ENCODE peak calls at places on chromosomes 4 and X, in five cellular contexts. J is astrocyte, M is GM23338, X is tibial artery, L is substantia nigra. V is an unnamed sample.
A peak's percentile ranks its signal among the peaks of the same experiment; 100 is the strongest.

GRCh38 chr4:129839687-129840086 is 743.7 kb downstream of the C4orf33 start:
- DNase-seq in J (peak; percentile 0), M (no peak), X (no peak), L (no peak), V (no peak)

GRCh38 chr4:148445903-148446261 is 3.7 kb upstream of the NR3C2 start:
- DNase-seq in J (no peak), M (peak; percentile 13), X (no peak), L (no peak), V (no peak)

GRCh38 chr4:1099684-1100335 is 13.6 kb downstream of the RNF212 start:
- DNase-seq in J (no peak), M (no peak), X (peak; percentile 27), L (no peak), V (no peak)

GRCh38 chrX:129599499-129599898 is 55.3 kb downstream of the APLN start:
- DNase-seq in J (no peak), M (no peak), X (no peak), L (no peak), V (no peak)

GRCh38 chr4:77095101-77095826 is 19.5 kb upstream of the CCNI start:
- DNase-seq in J (no peak), M (peak; percentile 93), X (peak; percentile 85), L (peak; percentile 66), V (peak; percentile 63)

GRCh38 chr4:59608466-59608865 is 1591.7 kb upstream of the ADGRL3 start:
- DNase-seq in J (peak; percentile 50), M (no peak), X (no peak), L (no peak), V (no peak)

GRCh38 chr4:152817331-152817730 is 37.6 kb downstream of the ARFIP1 start:
- DNase-seq in J (no peak), M (no peak), X (no peak), L (no peak), V (no peak)

GRCh38 chrX:17542123-17542522 is 167.1 kb downstream of the NHS start:
- DNase-seq in J (no peak), M (no peak), X (peak; percentile 76), L (no peak), V (no peak)

GRCh38 chrX:15483897-15484296 is 9.2 kb downstream of the PIR start:
- DNase-seq in J (no peak), M (no peak), X (no peak), L (no peak), V (no peak)

GRCh38 chr4:77007358-77008230 is 58.0 kb downstream of the SEPTIN11 start:
- DNase-seq in J (peak; percentile 76), M (peak; percentile 52), X (no peak), L (no peak), V (no peak)

GRCh38 chr4:130632731-130633604 is 1537.0 kb downstream of the C4orf33 start:
- DNase-seq in J (peak; percentile 45), M (peak; percentile 2), X (no peak), L (no peak), V (no peak)

GRCh38 chr4:187235456-187236170 is 512.0 kb upstream of the FAT1 start:
- DNase-seq in J (peak; percentile 2), M (no peak), X (no peak), L (peak; percentile 8), V (peak; percentile 2)

GRCh38 chr4:170259631-170260153 is 169.9 kb upstream of the AADAT start:
- DNase-seq in J (peak; percentile 46), M (peak; percentile 99), X (no peak), L (peak; percentile 59), V (peak; percentile 70)

GRCh38 chr4:75892508-75892907 is 9.7 kb downstream of the PPEF2 start:
- DNase-seq in J (no peak), M (peak; percentile 74), X (no peak), L (no peak), V (no peak)

DNA sequence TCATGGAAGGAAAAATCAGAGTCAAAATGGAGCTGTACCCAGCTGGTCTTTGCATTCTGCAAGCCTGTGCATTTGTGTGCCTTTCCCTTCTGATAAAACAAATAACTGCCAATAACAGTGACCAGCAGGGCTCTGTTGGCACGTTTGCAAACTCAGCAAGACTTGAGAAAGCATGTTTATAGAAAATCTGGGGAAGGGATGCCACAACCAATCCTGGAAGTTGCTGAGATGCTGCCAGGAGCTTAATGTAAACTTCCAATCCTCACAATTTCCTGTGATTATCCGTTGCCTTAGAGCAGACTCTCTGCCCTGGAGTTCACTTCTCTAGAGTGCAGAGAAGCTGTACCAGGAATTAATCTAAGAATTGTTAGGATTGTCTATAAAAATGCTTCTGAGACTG is 6.9 kb upstream of the ANXA3 start:
- DNase-seq in J (no peak), M (no peak), X (no peak), L (no peak), V (no peak)
- H3K27ac ChIP-seq in J (no peak overlapping the region), M (no peak overlapping the region), X (no peak overlapping the region), L (no peak overlapping the region), V (no peak overlapping the region)

GRCh38 chrX:155877288-155877687 is 3.9 kb upstream of the VAMP7 start:
- DNase-seq in J (no peak), M (no peak), X (no peak), L (no peak), V (no peak)

GRCh38 chrX:155876704-155877103 is 4.4 kb upstream of the VAMP7 start:
- DNase-seq in J (no peak), M (no peak), X (no peak), L (no peak), V (no peak)

GRCh38 chrX:155886409-155886808 is 5.3 kb downstream of the VAMP7 start:
- DNase-seq in J (no peak), M (no peak), X (no peak), L (no peak), V (no peak)

GRCh38 chrX:155880586-155881157 is 473 bp upstream of the VAMP7 start:
- DNase-seq in J (no peak), M (no peak), X (no peak), L (no peak), V (no peak)

DNA sequence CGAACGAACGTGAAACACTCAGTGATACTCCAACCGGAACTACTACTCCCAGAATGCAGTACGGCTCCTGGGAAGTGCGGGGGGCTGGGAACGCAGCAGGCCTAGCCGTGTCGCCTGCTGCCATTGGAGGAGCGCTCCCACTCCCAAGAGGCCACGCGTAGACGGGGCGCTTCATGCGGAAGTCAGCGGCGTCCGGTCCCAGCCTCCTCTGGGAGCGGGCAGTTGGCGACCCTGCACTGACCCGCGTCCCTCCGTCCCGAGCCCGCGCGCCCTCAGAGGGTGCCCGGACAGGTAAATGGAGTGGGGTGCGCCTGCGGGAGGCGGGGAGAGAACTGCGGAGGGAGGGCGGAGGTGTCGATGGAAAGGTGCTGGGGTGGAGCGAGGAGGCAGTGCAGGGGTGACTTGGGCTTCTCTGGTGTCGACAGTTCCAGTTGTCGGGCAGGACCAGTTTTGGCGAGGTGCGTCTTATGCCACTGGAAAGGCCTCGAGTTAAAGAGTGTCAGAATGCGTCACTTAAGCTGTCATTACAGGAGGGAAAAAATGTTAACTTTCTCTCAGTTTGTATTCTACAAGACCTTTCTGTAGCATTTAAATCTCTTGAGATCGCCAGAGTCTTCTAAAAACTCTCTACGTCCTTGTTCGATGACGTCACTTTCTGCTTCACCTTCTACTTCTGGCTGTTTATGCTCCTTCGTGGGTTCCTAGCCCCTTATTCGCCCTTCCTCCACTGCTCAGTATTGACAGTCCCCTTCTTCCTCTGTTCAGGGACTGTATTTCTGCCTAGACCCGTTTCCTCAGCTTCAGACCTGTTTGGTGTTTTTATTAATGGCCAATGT is at the start of gene VAMP7:
- DNase-seq in J (peak; percentile 80), M (peak; percentile 90), X (peak; percentile 91), L (peak; percentile 72), V (peak; percentile 78)
- H3K27ac ChIP-seq in J (peak within 1 kb of the TSS; percentile 74), M (no peak within 1 kb of the TSS), X (peak within 1 kb of the TSS; percentile 85), L (peak within 1 kb of the TSS; percentile 58), V (no peak within 1 kb of the TSS)

GRCh38 chr4:10120943-10121567 is 4.5 kb upstream of the WDR1 start:
- DNase-seq in J (no peak), M (no peak), X (no peak), L (no peak), V (no peak)

GRCh38 chr4:10119773-10120172 is 3.2 kb upstream of the WDR1 start:
- DNase-seq in J (no peak), M (no peak), X (no peak), L (no peak), V (no peak)

GRCh38 chr4:10118355-10119004 is 1.9 kb upstream of the WDR1 start:
- DNase-seq in J (no peak), M (no peak), X (no peak), L (no peak), V (no peak)

GRCh38 chr4:10117424-10118354 is 1.1 kb upstream of the WDR1 start:
- DNase-seq in J (no peak), M (peak; percentile 51), X (peak; percentile 75), L (no peak), V (no peak)

GRCh38 chr4:10119263-10119662 is 2.7 kb upstream of the WDR1 start:
- DNase-seq in J (no peak), M (peak; percentile 1), X (no peak), L (no peak), V (no peak)
- H3K27ac ChIP-seq in J (no peak overlapping the region), M (no peak overlapping the region), X (peak overlapping the region; percentile 18), L (no peak overlapping the region), V (no peak overlapping the region)

GRCh38 chr4:108034560-108034959 is 44.9 kb downstream of the HADH start:
- DNase-seq in J (no peak), M (no peak), X (no peak), L (no peak), V (peak; percentile 24)
- H3K27ac ChIP-seq in J (no peak overlapping the region), M (no peak overlapping the region), X (no peak overlapping the region), L (no peak overlapping the region), V (no peak overlapping the region)

GRCh38 chr4:6991249-6991648 is 51.9 kb upstream of the TADA2B start:
- DNase-seq in J (no peak), M (no peak), X (no peak), L (no peak), V (no peak)
- H3K27ac ChIP-seq in J (peak overlapping the region; percentile 56), M (no peak overlapping the region), X (no peak overlapping the region), L (no peak overlapping the region), V (no peak overlapping the region)

GRCh38 chr4:13178621-13179020 is 305.5 kb downstream of the RAB28 start:
- DNase-seq in J (no peak), M (no peak), X (no peak), L (no peak), V (no peak)
- H3K27ac ChIP-seq in J (no peak overlapping the region), M (no peak overlapping the region), X (no peak overlapping the region), L (no peak overlapping the region), V (no peak overlapping the region)

DNA sequence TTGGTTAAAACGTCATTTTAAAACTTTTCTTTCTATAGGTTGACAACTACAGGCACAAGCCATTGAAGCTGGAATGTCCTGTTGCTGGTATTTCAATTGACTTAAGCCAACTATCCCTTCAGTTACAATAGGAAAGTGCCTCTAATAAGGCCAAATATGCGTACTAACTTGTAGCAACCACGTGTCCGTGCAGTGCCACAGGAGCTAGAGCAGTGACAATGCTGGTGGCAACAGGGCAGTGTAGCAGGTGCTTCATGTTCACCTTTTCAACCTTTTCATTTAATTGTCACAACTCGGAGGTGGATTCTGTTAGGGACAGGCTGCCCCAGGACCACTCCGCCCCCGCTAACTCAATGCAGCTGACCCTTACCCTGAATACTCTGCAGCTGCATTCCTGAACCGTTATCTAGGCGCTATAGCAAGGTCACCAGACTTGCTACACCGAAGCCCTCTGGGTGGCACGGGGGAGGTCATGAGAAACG is 37.7 kb downstream of the ERVMER34-1 start:
- DNase-seq in J (no peak), M (no peak), X (no peak), L (no peak), V (no peak)
- H3K27ac ChIP-seq in J (peak overlapping the region; percentile 84), M (peak overlapping the region; percentile 92), X (peak overlapping the region; percentile 95), L (no peak overlapping the region), V (no peak overlapping the region)

DNA sequence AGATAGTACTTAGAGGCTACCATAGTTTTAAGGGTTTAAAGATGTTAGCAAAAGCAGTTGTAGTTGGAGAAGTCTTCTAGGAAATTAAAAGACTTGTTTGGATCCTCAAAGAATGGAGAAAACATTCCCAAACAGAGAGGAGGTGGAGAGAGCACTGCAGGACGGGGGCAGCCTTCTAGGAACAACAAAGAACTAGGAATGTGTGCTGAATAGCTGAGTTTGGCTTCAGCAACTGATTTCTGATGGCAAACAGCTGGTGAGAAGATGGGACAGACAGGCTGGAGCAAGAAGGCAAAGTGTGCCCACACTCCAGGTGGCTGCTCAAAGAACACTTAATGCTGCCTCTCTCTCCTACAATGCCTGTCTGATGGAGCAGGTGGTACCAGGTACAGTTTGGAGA is 1331.1 kb downstream of the ADGRL3 start:
- DNase-seq in J (no peak), M (peak; percentile 45), X (no peak), L (no peak), V (no peak)
- H3K27ac ChIP-seq in J (no peak overlapping the region), M (no peak overlapping the region), X (no peak overlapping the region), L (no peak overlapping the region), V (no peak overlapping the region)

V was measured in caudate nucleus.